ENCODE peak calls at places on chromosomes 3 and 15, in nine cellular contexts. One of them, this sample, is unnamed.

GRCh38 chr3:182793663-182794454 is 555 bp downstream of the ATP11B start:
- DNase-seq in left lung: peak; percentile 45
- DNase-seq in neuronal stem cell: peak; percentile 33
- DNase-seq in fibroblast of lung: peak; percentile 43
- DNase-seq in transverse colon: peak; percentile 56
- DNase-seq in IMR-90: peak; percentile 37
- DNase-seq in neural progenitor cell: peak; percentile 71
- DNase-seq in right atrium auricular region: no peak
- DNase-seq in left ventricle myocardium inferior: peak; percentile 31
- DNase-seq in this sample: peak; percentile 6

GRCh38 chr3:128849776-128850542 is 29.5 kb upstream of the ACAD9 start:
- DNase-seq in neuronal stem cell: no peak
- DNase-seq in IMR-90: no peak
- DNase-seq in left ventricle myocardium inferior: no peak
- DNase-seq in right atrium auricular region: no peak
- DNase-seq in left lung: no peak
- DNase-seq in fibroblast of lung: peak; percentile 14
- DNase-seq in neural progenitor cell: peak; percentile 23
- DNase-seq in transverse colon: no peak
- DNase-seq in this sample: no peak

GRCh38 chr15:59997070-59997701 is 6.9 kb upstream of the FOXB1 start:
- DNase-seq in left ventricle myocardium inferior: no peak
- DNase-seq in neuronal stem cell: peak; percentile 95
- DNase-seq in fibroblast of lung: no peak
- DNase-seq in left lung: no peak
- DNase-seq in transverse colon: no peak
- DNase-seq in IMR-90: no peak
- DNase-seq in right atrium auricular region: no peak
- DNase-seq in neural progenitor cell: peak; percentile 95
- DNase-seq in this sample: peak; percentile 34

GRCh38 chr3:179929091-179929529 is 107.6 kb downstream of the PEX5L start:
- DNase-seq in left ventricle myocardium inferior: peak; percentile 18
- DNase-seq in IMR-90: peak; percentile 60
- DNase-seq in neural progenitor cell: peak; percentile 90
- DNase-seq in fibroblast of lung: peak; percentile 59
- DNase-seq in left lung: peak; percentile 36
- DNase-seq in transverse colon: peak; percentile 21
- DNase-seq in right atrium auricular region: no peak
- DNase-seq in neuronal stem cell: peak; percentile 71
- DNase-seq in this sample: peak; percentile 46

GRCh38 chr3:120040813-120041377 is 53.4 kb downstream of the GSK3B start:
- DNase-seq in IMR-90: no peak
- DNase-seq in neuronal stem cell: no peak
- DNase-seq in neural progenitor cell: peak; percentile 15
- DNase-seq in left lung: no peak
- DNase-seq in fibroblast of lung: no peak
- DNase-seq in transverse colon: no peak
- DNase-seq in left ventricle myocardium inferior: peak; percentile 24
- DNase-seq in right atrium auricular region: no peak
- DNase-seq in this sample: no peak

GRCh38 chr3:158788446-158788845 is 13.4 kb upstream of the MFSD1 start:
- DNase-seq in fibroblast of lung: peak; percentile 31
- DNase-seq in left ventricle myocardium inferior: no peak
- DNase-seq in transverse colon: no peak
- DNase-seq in right atrium auricular region: no peak
- DNase-seq in neural progenitor cell: no peak
- DNase-seq in IMR-90: peak; percentile 80
- DNase-seq in left lung: no peak
- DNase-seq in neuronal stem cell: no peak
- DNase-seq in this sample: no peak

GRCh38 chr3:99823723-99824711 is 6.4 kb downstream of the CMSS1 start:
- DNase-seq in neural progenitor cell: peak; percentile 9
- DNase-seq in neuronal stem cell: no peak
- DNase-seq in transverse colon: no peak
- DNase-seq in left lung: no peak
- DNase-seq in IMR-90: no peak
- DNase-seq in fibroblast of lung: no peak
- DNase-seq in left ventricle myocardium inferior: no peak
- DNase-seq in right atrium auricular region: no peak
- DNase-seq in this sample: no peak

GRCh38 chr15:68768321-68768720 is 52.4 kb downstream of the ANP32A start:
- DNase-seq in transverse colon: no peak
- DNase-seq in right atrium auricular region: no peak
- DNase-seq in neural progenitor cell: no peak
- DNase-seq in left ventricle myocardium inferior: no peak
- DNase-seq in fibroblast of lung: peak; percentile 36
- DNase-seq in IMR-90: peak; percentile 37
- DNase-seq in neuronal stem cell: no peak
- DNase-seq in left lung: no peak
- DNase-seq in this sample: no peak

GRCh38 chr3:71752911-71753715 is 542 bp upstream of the GPR27 start:
- DNase-seq in IMR-90: no peak
- DNase-seq in transverse colon: no peak
- DNase-seq in neural progenitor cell: peak; percentile 29
- DNase-seq in left lung: no peak
- DNase-seq in fibroblast of lung: no peak
- DNase-seq in right atrium auricular region: no peak
- DNase-seq in neuronal stem cell: no peak
- DNase-seq in left ventricle myocardium inferior: no peak
- DNase-seq in this sample: no peak

GRCh38 chr3:12796171-12797123 is at the start of gene CAND2:
- DNase-seq in IMR-90: peak; percentile 37
- DNase-seq in neuronal stem cell: peak; percentile 38
- DNase-seq in left lung: peak; percentile 57
- DNase-seq in fibroblast of lung: peak; percentile 52
- DNase-seq in transverse colon: peak; percentile 56
- DNase-seq in right atrium auricular region: peak; percentile 70
- DNase-seq in neural progenitor cell: peak; percentile 75
- DNase-seq in left ventricle myocardium inferior: peak; percentile 80
- DNase-seq in this sample: peak; percentile 41

GRCh38 chr3:114411811-114412803 is 118.3 kb downstream of the TIGIT start:
- DNase-seq in left lung: no peak
- DNase-seq in IMR-90: peak; percentile 87
- DNase-seq in neural progenitor cell: no peak
- DNase-seq in transverse colon: no peak
- DNase-seq in right atrium auricular region: no peak
- DNase-seq in neuronal stem cell: no peak
- DNase-seq in left ventricle myocardium inferior: no peak
- DNase-seq in fibroblast of lung: peak; percentile 85
- DNase-seq in this sample: no peak

GRCh38 chr3:162597221-162597620 is 1100.6 kb downstream of the OTOL1 start:
- DNase-seq in IMR-90: no peak
- DNase-seq in transverse colon: no peak
- DNase-seq in neuronal stem cell: no peak
- DNase-seq in left lung: no peak
- DNase-seq in neural progenitor cell: no peak
- DNase-seq in left ventricle myocardium inferior: no peak
- DNase-seq in right atrium auricular region: no peak
- DNase-seq in fibroblast of lung: no peak
- DNase-seq in this sample: no peak

GRCh38 chr3:32177702-32178198 is 60.7 kb upstream of the CMTM8 start:
- DNase-seq in transverse colon: peak; percentile 67
- DNase-seq in right atrium auricular region: peak; percentile 64
- DNase-seq in neuronal stem cell: peak; percentile 51
- DNase-seq in fibroblast of lung: peak; percentile 72
- DNase-seq in IMR-90: peak; percentile 47
- DNase-seq in neural progenitor cell: peak; percentile 87
- DNase-seq in left lung: no peak
- DNase-seq in left ventricle myocardium inferior: no peak
- DNase-seq in this sample: peak; percentile 28

GRCh38 chr15:64878708-64879107 is 33.0 kb upstream of the ANKDD1A start:
- DNase-seq in fibroblast of lung: no peak
- DNase-seq in neural progenitor cell: no peak
- DNase-seq in transverse colon: peak; percentile 33
- DNase-seq in IMR-90: no peak
- DNase-seq in left ventricle myocardium inferior: no peak
- DNase-seq in neuronal stem cell: no peak
- DNase-seq in right atrium auricular region: no peak
- DNase-seq in left lung: no peak
- DNase-seq in this sample: no peak

GRCh38 chr3:46289961-46290360 is 47.7 kb downstream of the CCR3 start:
- DNase-seq in left ventricle myocardium inferior: no peak
- DNase-seq in neuronal stem cell: no peak
- DNase-seq in right atrium auricular region: no peak
- DNase-seq in transverse colon: no peak
- DNase-seq in IMR-90: no peak
- DNase-seq in neural progenitor cell: no peak
- DNase-seq in left lung: no peak
- DNase-seq in fibroblast of lung: no peak
- DNase-seq in this sample: no peak

GRCh38 chr3:168952551-168952950 is 711.0 kb downstream of the MECOM start:
- DNase-seq in neuronal stem cell: no peak
- DNase-seq in IMR-90: peak; percentile 47
- DNase-seq in left ventricle myocardium inferior: no peak
- DNase-seq in right atrium auricular region: no peak
- DNase-seq in left lung: no peak
- DNase-seq in transverse colon: no peak
- DNase-seq in fibroblast of lung: peak; percentile 43
- DNase-seq in neural progenitor cell: no peak
- DNase-seq in this sample: no peak

GRCh38 chr3:108124337-108125150 is 33.7 kb upstream of the CD47 start:
- DNase-seq in IMR-90: no peak
- DNase-seq in right atrium auricular region: no peak
- DNase-seq in left ventricle myocardium inferior: no peak
- DNase-seq in fibroblast of lung: no peak
- DNase-seq in neural progenitor cell: no peak
- DNase-seq in transverse colon: peak; percentile 38
- DNase-seq in left lung: no peak
- DNase-seq in neuronal stem cell: no peak
- DNase-seq in this sample: peak; percentile 15

GRCh38 chr3:78410077-78410476 is 1357.7 kb downstream of the ROBO1 start:
- DNase-seq in neural progenitor cell: no peak
- DNase-seq in right atrium auricular region: no peak
- DNase-seq in left lung: no peak
- DNase-seq in neuronal stem cell: no peak
- DNase-seq in IMR-90: no peak
- DNase-seq in fibroblast of lung: no peak
- DNase-seq in transverse colon: no peak
- DNase-seq in left ventricle myocardium inferior: no peak
- DNase-seq in this sample: no peak

GRCh38 chr3:78414261-78414660 is 1353.5 kb downstream of the ROBO1 start:
- DNase-seq in neural progenitor cell: no peak
- DNase-seq in fibroblast of lung: no peak
- DNase-seq in transverse colon: no peak
- DNase-seq in neuronal stem cell: no peak
- DNase-seq in left lung: no peak
- DNase-seq in right atrium auricular region: no peak
- DNase-seq in IMR-90: no peak
- DNase-seq in left ventricle myocardium inferior: no peak
- DNase-seq in this sample: no peak
- H3K36me3 ChIP-seq in neural progenitor cell: no peaks in the 10 kb centered on the region
- H3K36me3 ChIP-seq in fibroblast of lung: no peaks in the 10 kb centered on the region
- H3K36me3 ChIP-seq in transverse colon: no peaks in the 10 kb centered on the region
- H3K36me3 ChIP-seq in neuronal stem cell: no peaks in the 10 kb centered on the region
- H3K36me3 ChIP-seq in left lung: no peaks in the 10 kb centered on the region
- H3K36me3 ChIP-seq in right atrium auricular region: no peaks in the 10 kb centered on the region
- H3K36me3 ChIP-seq in IMR-90: no peaks in the 10 kb centered on the region
- H3K36me3 ChIP-seq in left ventricle myocardium inferior: no peaks in the 10 kb centered on the region
- H3K36me3 ChIP-seq in this sample: no peaks in the 10 kb centered on the region

DNA sequence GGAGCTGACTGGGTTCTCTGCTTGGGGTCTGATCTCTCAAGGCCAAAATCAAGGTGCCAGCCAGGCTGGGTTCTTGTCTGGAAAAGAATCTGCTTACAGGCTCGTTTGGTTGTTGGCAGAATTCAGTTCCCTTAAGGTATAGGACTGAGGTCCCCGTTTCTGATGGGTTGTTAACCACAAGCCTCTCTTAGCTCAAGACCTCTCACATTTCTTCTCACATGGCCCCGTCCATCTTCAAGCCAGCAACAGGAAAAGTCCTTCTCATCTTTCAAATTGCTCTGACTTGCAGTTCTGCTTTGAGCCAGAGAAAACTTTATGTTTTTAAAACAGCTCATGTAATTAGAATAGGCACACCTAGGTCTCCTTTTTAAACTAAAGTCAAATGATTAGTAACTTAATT is 20.4 kb downstream of the UACA start:
- DNase-seq in neuronal stem cell: no peak
- DNase-seq in fibroblast of lung: peak; percentile 41
- DNase-seq in neural progenitor cell: no peak
- DNase-seq in left lung: no peak
- DNase-seq in right atrium auricular region: no peak
- DNase-seq in transverse colon: no peak
- DNase-seq in IMR-90: no peak
- DNase-seq in left ventricle myocardium inferior: no peak
- DNase-seq in this sample: no peak
- H3K4me3 ChIP-seq in neuronal stem cell: no peak overlapping the region
- H3K4me3 ChIP-seq in fibroblast of lung: peak overlapping the region; percentile 53
- H3K4me3 ChIP-seq in neural progenitor cell: no peak overlapping the region
- H3K4me3 ChIP-seq in left lung: no peak overlapping the region
- H3K4me3 ChIP-seq in right atrium auricular region: no peak overlapping the region
- H3K4me3 ChIP-seq in transverse colon: no peak overlapping the region
- H3K4me3 ChIP-seq in IMR-90: no peak overlapping the region
- H3K4me3 ChIP-seq in left ventricle myocardium inferior: peak overlapping the region; percentile 62
- H3K4me3 ChIP-seq in this sample: no peak overlapping the region

GRCh38 chr15:58404722-58405121 is 27.1 kb upstream of the LIPC start:
- DNase-seq in neural progenitor cell: no peak
- DNase-seq in transverse colon: no peak
- DNase-seq in left lung: no peak
- DNase-seq in neuronal stem cell: no peak
- DNase-seq in left ventricle myocardium inferior: no peak
- DNase-seq in right atrium auricular region: no peak
- DNase-seq in fibroblast of lung: no peak
- DNase-seq in IMR-90: no peak
- DNase-seq in this sample: no peak
- H3K36me3 ChIP-seq in neural progenitor cell: no peaks in the 10 kb centered on the region
- H3K36me3 ChIP-seq in transverse colon: no peaks in the 10 kb centered on the region
- H3K36me3 ChIP-seq in left lung: no peaks in the 10 kb centered on the region
- H3K36me3 ChIP-seq in neuronal stem cell: no peaks in the 10 kb centered on the region
- H3K36me3 ChIP-seq in left ventricle myocardium inferior: no peaks in the 10 kb centered on the region
- H3K36me3 ChIP-seq in right atrium auricular region: no peaks in the 10 kb centered on the region
- H3K36me3 ChIP-seq in fibroblast of lung: no peaks in the 10 kb centered on the region
- H3K36me3 ChIP-seq in IMR-90: no peaks in the 10 kb centered on the region
- H3K36me3 ChIP-seq in this sample: no peaks in the 10 kb centered on the region

GRCh38 chr15:56760186-56760585 is 26.9 kb upstream of the ZNF280D start:
- DNase-seq in left lung: no peak
- DNase-seq in neuronal stem cell: no peak
- DNase-seq in neural progenitor cell: no peak
- DNase-seq in transverse colon: no peak
- DNase-seq in left ventricle myocardium inferior: no peak
- DNase-seq in right atrium auricular region: no peak
- DNase-seq in IMR-90: peak; percentile 21
- DNase-seq in fibroblast of lung: peak; percentile 60
- DNase-seq in this sample: no peak

GRCh38 chr15:56758770-56759449 is 25.6 kb upstream of the ZNF280D start:
- DNase-seq in transverse colon: no peak
- DNase-seq in IMR-90: peak; percentile 79
- DNase-seq in left lung: no peak
- DNase-seq in left ventricle myocardium inferior: no peak
- DNase-seq in right atrium auricular region: no peak
- DNase-seq in neuronal stem cell: no peak
- DNase-seq in fibroblast of lung: peak; percentile 91
- DNase-seq in neural progenitor cell: no peak
- DNase-seq in this sample: no peak

GRCh38 chr15:56763082-56763481 is 29.8 kb upstream of the ZNF280D start:
- DNase-seq in transverse colon: no peak
- DNase-seq in right atrium auricular region: no peak
- DNase-seq in neuronal stem cell: no peak
- DNase-seq in left ventricle myocardium inferior: no peak
- DNase-seq in neural progenitor cell: no peak
- DNase-seq in IMR-90: no peak
- DNase-seq in fibroblast of lung: no peak
- DNase-seq in left lung: no peak
- DNase-seq in this sample: no peak

GRCh38 chr15:56757884-56758283 is 24.6 kb upstream of the ZNF280D start:
- DNase-seq in left lung: no peak
- DNase-seq in fibroblast of lung: no peak
- DNase-seq in left ventricle myocardium inferior: no peak
- DNase-seq in transverse colon: no peak
- DNase-seq in neuronal stem cell: no peak
- DNase-seq in neural progenitor cell: no peak
- DNase-seq in right atrium auricular region: no peak
- DNase-seq in IMR-90: no peak
- DNase-seq in this sample: no peak

GRCh38 chr15:56759450-56759845 is 26.1 kb upstream of the ZNF280D start:
- DNase-seq in IMR-90: peak; percentile 98
- DNase-seq in transverse colon: peak; percentile 27
- DNase-seq in left ventricle myocardium inferior: peak; percentile 46
- DNase-seq in neural progenitor cell: no peak
- DNase-seq in right atrium auricular region: peak; percentile 67
- DNase-seq in fibroblast of lung: peak; percentile 98
- DNase-seq in neuronal stem cell: no peak
- DNase-seq in left lung: no peak
- DNase-seq in this sample: no peak
- H3K4me3 ChIP-seq in IMR-90: no peak overlapping the region
- H3K4me3 ChIP-seq in transverse colon: no peak overlapping the region
- H3K4me3 ChIP-seq in left ventricle myocardium inferior: no peak overlapping the region
- H3K4me3 ChIP-seq in neural progenitor cell: no peak overlapping the region
- H3K4me3 ChIP-seq in right atrium auricular region: no peak overlapping the region
- H3K4me3 ChIP-seq in fibroblast of lung: no peak overlapping the region
- H3K4me3 ChIP-seq in neuronal stem cell: no peak overlapping the region
- H3K4me3 ChIP-seq in left lung: no peak overlapping the region
- H3K4me3 ChIP-seq in this sample: no peak overlapping the region

This sample was measured in CD8-positive, alpha-beta T cell.